ENCODE peak calls at places on chromosomes 2 and 18, in ten cellular contexts. Z is left ventricle myocardium inferior; E is uterus; J is mammary epithelial cell; A is activated naive CD8-positive, alpha-beta T cell treated with anti-CD3 and anti-CD28 coated beads, Interleukin-2, amount 50 U/mL, for 24 hours; X is Calu3; Y is left ventricle myocardium superior; I is amygdala; T is T-cell; V is PC-3. K is an unnamed sample.

GRCh38 chr2:181785677-181786344 is 105.5 kb upstream of the NEUROD1 start:
- DNase-seq in I (no peak), Y (no peak), E (no peak), T (no peak), A (no peak), X (peak), J (peak), Z (no peak), V (peak), K (no peak)

GRCh38 chr18:75496151-75496550 is 68.6 kb upstream of the SMIM21 start:
- DNase-seq in J (no peak), X (no peak), A (no peak), V (no peak), Y (no peak), I (no peak), Z (no peak), T (no peak), E (no peak), K (no peak)

GRCh38 chr2:95374916-95375471 is 27.5 kb upstream of the FAHD2A start:
- DNase-seq in A (no peak), Z (peak), V (no peak), T (no peak), J (no peak), Y (no peak), X (no peak), E (no peak), I (no peak), K (peak)

GRCh38 chr2:71748227-71748626 is 294.9 kb downstream of the DYSF start:
- DNase-seq in J (no peak), I (no peak), Y (peak), A (no peak), X (no peak), E (no peak), Z (peak), T (no peak), V (peak), K (no peak)

GRCh38 chr18:63105636-63106316 is 213.8 kb downstream of the BCL2 start:
- DNase-seq in I (no peak), Y (no peak), X (no peak), T (no peak), E (no peak), A (no peak), V (no peak), Z (no peak), J (no peak), K (no peak)

GRCh38 chr2:165593081-165593480 is 123.6 kb downstream of the CSRNP3 start:
- DNase-seq in V (no peak), Z (no peak), T (no peak), Y (no peak), E (no peak), J (no peak), X (no peak), A (no peak), I (no peak), K (no peak)

GRCh38 chr2:136381722-136382633 is 264.0 kb upstream of the CXCR4 start:
- DNase-seq in X (no peak), J (no peak), Y (no peak), Z (no peak), A (peak), T (peak), I (no peak), V (no peak), E (no peak), K (no peak)

GRCh38 chr2:46776687-46777327 is 138.8 kb downstream of the MCFD2 start:
- DNase-seq in V (peak), J (peak), T (peak), A (peak), Y (peak), I (no peak), Z (peak), X (peak), E (peak), K (no peak)

GRCh38 chr2:45330617-45331016 is 280.4 kb downstream of the SRBD1 start:
- DNase-seq in Z (no peak), E (no peak), X (no peak), V (peak), I (no peak), J (peak), A (no peak), Y (no peak), T (no peak), K (no peak)

GRCh38 chr2:135839713-135840112 is 2.7 kb upstream of the LCT start:
- DNase-seq in Y (no peak), A (no peak), Z (no peak), T (no peak), X (no peak), V (no peak), I (no peak), E (no peak), J (no peak), K (no peak)

GRCh38 chr18:26734760-26735159 is 130.7 kb downstream of the AQP4 start:
- DNase-seq in Y (no peak), E (no peak), J (no peak), Z (no peak), X (no peak), T (no peak), A (no peak), V (no peak), I (no peak), K (no peak)

GRCh38 chr2:186940463-186940862 is 91.5 kb upstream of the ZSWIM2 start:
- DNase-seq in Y (no peak), E (no peak), J (no peak), Z (no peak), T (no peak), A (no peak), X (no peak), V (no peak), I (no peak), K (no peak)

GRCh38 chr18:8849696-8850095 is 144.3 kb downstream of the MTCL1 start:
- DNase-seq in X (no peak), Y (no peak), J (no peak), Z (no peak), T (no peak), I (no peak), A (no peak), E (no peak), V (peak), K (no peak)

GRCh38 chr18:58180738-58181353 is 136.8 kb downstream of the NEDD4L start:
- DNase-seq in Z (no peak), A (peak), I (peak), T (peak), V (peak), X (peak), Y (no peak), J (peak), E (no peak), K (no peak)

GRCh38 chr2:222442665-222443064 is 18.3 kb downstream of the SGPP2 start:
- DNase-seq in X (no peak), A (no peak), J (no peak), I (no peak), E (no peak), Z (no peak), Y (no peak), V (no peak), T (no peak), K (no peak)

GRCh38 chr2:122150546-122150945 is 395.1 kb downstream of the TSN start:
- DNase-seq in E (no peak), X (no peak), Y (no peak), A (no peak), I (no peak), J (no peak), Z (no peak), V (no peak), T (no peak), K (peak)

GRCh38 chr2:37615808-37616673 is 55.4 kb downstream of the CDC42EP3 start:
- DNase-seq in I (no peak), A (peak), E (no peak), Y (peak), V (no peak), Z (peak), X (no peak), T (peak), J (no peak), K (no peak)

GRCh38 chr2:224555823-224556366 is 29.3 kb downstream of the CUL3 start:
- DNase-seq in X (no peak), E (no peak), V (no peak), Z (no peak), Y (no peak), T (no peak), A (no peak), J (no peak), I (no peak), K (no peak)

GRCh38 chr2:211439011-211439410 is 882.6 kb downstream of the CPS1 start:
- DNase-seq in Z (no peak), A (no peak), E (no peak), X (no peak), I (no peak), Y (no peak), V (no peak), T (no peak), J (no peak), K (no peak)

GRCh38 chr2:216685327-216685875 is 9.9 kb downstream of the IGFBP5 start:
- DNase-seq in T (no peak), Y (no peak), I (no peak), E (no peak), V (no peak), Z (no peak), A (no peak), X (no peak), J (no peak), K (no peak)

GRCh38 chr2:97713296-97714083 is at the start of gene ZAP70:
- DNase-seq in X (no peak), A (peak), I (no peak), Y (no peak), J (no peak), Z (peak), V (no peak), E (no peak), T (peak), K (no peak)

GRCh38 chr2:119011162-119011909 is 69.3 kb downstream of the MARCO start:
- DNase-seq in E (no peak), I (peak), A (peak), V (peak), Y (peak), T (no peak), Z (peak), J (no peak), X (peak), K (peak)

GRCh38 chr2:66239655-66240054 is 195.3 kb upstream of the MEIS1 start:
- DNase-seq in A (no peak), I (no peak), X (no peak), Y (peak), Z (peak), T (no peak), J (no peak), E (peak), V (no peak), K (no peak)

GRCh38 chr2:26451700-26452099 is 26.2 kb downstream of the OTOF start:
- DNase-seq in A (no peak), X (no peak), T (no peak), J (no peak), I (no peak), Z (no peak), V (no peak), E (no peak), Y (no peak), K (no peak)

GRCh38 chr2:42136832-42137821 is 32.0 kb upstream of the EML4 start:
- DNase-seq in E (no peak), X (no peak), Z (no peak), A (no peak), I (no peak), Y (no peak), V (peak), T (no peak), J (no peak), K (no peak)

GRCh38 chr2:98903767-98904485 is 32.1 kb downstream of the CRACDL start:
- DNase-seq in T (no peak), V (no peak), A (no peak), E (no peak), Y (no peak), J (no peak), I (no peak), Z (no peak), X (no peak), K (peak)

GRCh38 chr2:105806994-105807393 is 62.3 kb downstream of the NCK2 start:
- DNase-seq in Z (no peak), X (no peak), E (no peak), I (no peak), J (peak), A (no peak), V (no peak), T (no peak), Y (no peak), K (no peak)

GRCh38 chr2:41774011-41774605 is 273.7 kb upstream of the PKDCC start:
- DNase-seq in V (no peak), J (no peak), T (no peak), I (no peak), A (no peak), Y (no peak), X (no peak), Z (no peak), E (no peak), K (no peak)

GRCh38 chr2:52312488-52312887 is 1280.6 kb upstream of the NRXN1 start:
- DNase-seq in T (no peak), E (no peak), I (no peak), X (no peak), Y (no peak), V (no peak), A (no peak), Z (no peak), J (no peak), K (no peak)

GRCh38 chr18:63216911-63217311 is 102.7 kb downstream of the BCL2 start:
- DNase-seq in E (no peak), J (no peak), I (peak), V (peak), Y (no peak), T (peak), X (no peak), Z (no peak), A (no peak), K (no peak)